ENCODE peak calls at places on chromosomes 2 and 18, in ten cellular contexts. V is A549, F is tibial nerve, B is sigmoid colon, H is ovary, C is stomach, S is suprapubic skin, K is transverse colon, E is SK-N-SH, M is K562. Y is an unnamed sample.

GRCh38 chr2:98915751-98916358 is 20.2 kb downstream of the CRACDL start:
- DNase-seq in V (no peak), F (no peak), B (peak; percentile 20), H (no peak), C (no peak), S (no peak), K (no peak), E (no peak), M (no peak), Y (no peak)

GRCh38 chr2:190804182-190804795 is 76.3 kb upstream of the GLS start:
- DNase-seq in V (no peak), F (peak; percentile 13), B (no peak), H (no peak), C (no peak), S (no peak), K (no peak), E (no peak), M (no peak), Y (no peak)

GRCh38 chr2:190415794-190416729 is 7.9 kb downstream of the MFSD6 start:
- DNase-seq in V (no peak), F (no peak), B (no peak), H (no peak), C (no peak), S (no peak), K (no peak), E (peak; percentile 25), M (no peak), Y (no peak)

GRCh38 chr2:100903534-100904258 is 83.8 kb downstream of the NPAS2 start:
- DNase-seq in V (peak; percentile 55), F (no peak), B (no peak), H (no peak), C (no peak), S (no peak), K (no peak), E (no peak), M (no peak), Y (no peak)

GRCh38 chr18:42931501-42931900 is 184.0 kb downstream of the RIT2 start:
- DNase-seq in V (no peak), F (no peak), B (no peak), H (no peak), C (no peak), S (no peak), K (no peak), E (no peak), M (no peak), Y (no peak)

GRCh38 chr2:20917724-20918572 is 95.0 kb upstream of the LDAH start:
- DNase-seq in V (no peak), F (no peak), B (no peak), H (no peak), C (no peak), S (no peak), K (no peak), E (no peak), M (no peak), Y (no peak)

GRCh38 chr2:151040036-151040435 is 221.6 kb downstream of the RBM43 start:
- DNase-seq in V (no peak), F (no peak), B (no peak), H (no peak), C (no peak), S (no peak), K (no peak), E (no peak), M (no peak), Y (no peak)

GRCh38 chr2:24124003-24124585 is 825 bp downstream of the FAM228B start:
- DNase-seq in V (no peak), F (no peak), B (no peak), H (no peak), C (no peak), S (no peak), K (no peak), E (no peak), M (no peak), Y (no peak)

GRCh38 chr18:49563130-49563540 is 1.3 kb downstream of the LIPG start:
- DNase-seq in V (no peak), F (no peak), B (no peak), H (no peak), C (no peak), S (no peak), K (no peak), E (no peak), M (no peak), Y (no peak)

GRCh38 chr2:176585291-176585690 is 316.0 kb downstream of the MTX2 start:
- DNase-seq in V (no peak), F (no peak), B (no peak), H (no peak), C (no peak), S (no peak), K (no peak), E (no peak), M (no peak), Y (no peak)

GRCh38 chr2:176582990-176583481 is 313.8 kb downstream of the MTX2 start:
- DNase-seq in V (peak; percentile 49), F (no peak), B (peak; percentile 67), H (peak; percentile 31), C (no peak), S (no peak), K (no peak), E (no peak), M (no peak), Y (no peak)

GRCh38 chr2:176584333-176584732 is 315.1 kb downstream of the MTX2 start:
- DNase-seq in V (peak; percentile 8), F (no peak), B (no peak), H (no peak), C (no peak), S (no peak), K (no peak), E (no peak), M (no peak), Y (no peak)

GRCh38 chr2:176583530-176584101 is 314.4 kb downstream of the MTX2 start:
- DNase-seq in V (no peak), F (no peak), B (no peak), H (no peak), C (no peak), S (no peak), K (peak; percentile 9), E (no peak), M (no peak), Y (no peak)

DNA sequence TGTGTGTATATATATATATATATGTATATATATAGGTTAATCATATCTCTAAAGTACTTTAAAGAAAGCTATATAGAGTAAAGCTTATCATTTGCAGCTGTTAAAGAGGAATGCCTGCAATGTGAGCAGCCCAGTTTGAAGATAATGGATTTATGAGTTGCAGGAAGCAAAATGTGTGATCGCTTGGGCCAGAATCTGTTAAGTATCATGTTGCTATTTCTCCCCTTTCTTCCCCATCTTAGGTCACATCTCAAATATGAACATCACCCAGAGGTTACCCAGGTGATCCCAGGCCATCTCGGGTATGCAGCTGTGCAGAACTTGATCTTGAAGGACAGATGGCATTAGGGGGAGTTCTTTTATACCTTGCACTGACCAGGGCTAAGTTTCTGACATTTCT is 316.5 kb downstream of the MTX2 start:
- DNase-seq in V (no peak), F (no peak), B (no peak), H (no peak), C (no peak), S (no peak), K (no peak), E (no peak), M (no peak), Y (no peak)
- TF ChIP-seq EP300 in V (no peak), F (no peak), B (no peak), H (no peak), C (no peak), S (no peak), K (no peak), E (no peak), M (no peak), Y (no peak)

DNA sequence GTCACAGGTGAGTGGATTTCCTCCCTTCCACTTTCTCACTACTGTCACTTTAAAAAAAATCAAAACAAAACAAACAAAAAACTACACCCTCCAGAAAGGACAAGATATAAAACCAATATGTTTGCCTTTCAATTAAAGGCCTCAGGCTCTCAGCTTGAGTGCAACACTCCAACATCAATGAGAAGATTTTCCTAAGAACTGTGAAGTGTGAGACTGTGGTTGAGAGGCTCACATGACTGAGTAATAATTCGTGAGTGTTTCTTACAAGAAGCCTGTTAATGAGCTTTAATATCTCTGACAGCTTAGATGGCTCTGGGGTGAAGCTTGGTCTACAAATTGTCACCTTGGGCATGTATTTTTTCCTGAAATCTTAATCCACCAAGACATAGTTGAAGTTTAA is 216.1 kb downstream of the ETAA1 start:
- DNase-seq in V (no peak), F (no peak), B (no peak), H (no peak), C (no peak), S (no peak), K (no peak), E (no peak), M (no peak), Y (no peak)
- TF ChIP-seq EP300 in V (no peak), F (no peak), B (no peak), H (no peak), C (no peak), S (no peak), K (no peak), E (no peak), M (no peak), Y (no peak)

GRCh38 chr2:197240018-197240712 is 70.4 kb downstream of the ANKRD44 start:
- DNase-seq in V (no peak), F (no peak), B (no peak), H (no peak), C (no peak), S (no peak), K (no peak), E (no peak), M (no peak), Y (no peak)
- TF ChIP-seq EP300 in V (no peak), F (no peak), B (no peak), H (no peak), C (no peak), S (no peak), K (no peak), E (no peak), M (no peak), Y (no peak)

GRCh38 chr18:22999212-22999611 is 66.1 kb downstream of the RBBP8 start:
- DNase-seq in V (no peak), F (no peak), B (no peak), H (no peak), C (no peak), S (no peak), K (no peak), E (no peak), M (no peak), Y (no peak)
- TF ChIP-seq EP300 in V (no peak), F (no peak), B (no peak), H (no peak), C (no peak), S (no peak), K (no peak), E (no peak), M (no peak), Y (no peak)

Y was measured in esophagus muscularis mucosa.